ENCODE peak calls at places on chromosomes 12 and 14, in nine cellular contexts. N, C, A, Y, X, R, W, O and F are unnamed samples.

GRCh38 chr12:6376079-6376941 is 947 bp upstream of the SCNN1A start:
- DNase-seq in N (no peak), C (no peak), A (no peak), Y (no peak), X (no peak), R (peak; percentile 60), W (peak; percentile 53), O (peak; percentile 66), F (peak; percentile 93)

GRCh38 chr12:1882850-1883470 is 35.5 kb downstream of the CACNA2D4 start:
- DNase-seq in N (no peak), C (no peak), A (no peak), Y (no peak), X (no peak), R (no peak), W (no peak), O (no peak), F (no peak)

GRCh38 chr14:101719708-101720107 is 41.8 kb upstream of the PPP2R5C start:
- DNase-seq in N (no peak), C (no peak), A (no peak), Y (no peak), X (no peak), R (no peak), W (no peak), O (no peak), F (no peak)

GRCh38 chr12:30896461-30896860 is 30.1 kb upstream of the TSPAN11 start:
- DNase-seq in N (no peak), C (no peak), A (no peak), Y (no peak), X (no peak), R (no peak), W (no peak), O (no peak), F (no peak)

GRCh38 chr12:18861287-18861858 is 123.5 kb downstream of the CAPZA3 start:
- DNase-seq in N (no peak), C (no peak), A (no peak), Y (no peak), X (no peak), R (peak; percentile 61), W (no peak), O (no peak), F (no peak)

GRCh38 chr14:54344445-54344844 is 52.4 kb upstream of the CDKN3 start:
- DNase-seq in N (no peak), C (no peak), A (no peak), Y (no peak), X (no peak), R (no peak), W (no peak), O (no peak), F (no peak)

GRCh38 chr12:2682301-2683282 is 112.2 kb upstream of the FKBP4 start:
- DNase-seq in N (no peak), C (no peak), A (no peak), Y (no peak), X (no peak), R (peak; percentile 4), W (no peak), O (no peak), F (no peak)

GRCh38 chr12:49293056-49293956 is 1.6 kb upstream of the PRPH start:
- DNase-seq in N (no peak), C (no peak), A (no peak), Y (no peak), X (peak; percentile 53), R (no peak), W (no peak), O (no peak), F (peak; percentile 61)

GRCh38 chr12:76449572-76449971 is 101.4 kb upstream of the BBS10 start:
- DNase-seq in N (no peak), C (no peak), A (no peak), Y (no peak), X (no peak), R (peak; percentile 77), W (no peak), O (no peak), F (no peak)

GRCh38 chr14:29274890-29275651 is 508.5 kb downstream of the FOXG1 start:
- DNase-seq in N (no peak), C (no peak), A (no peak), Y (no peak), X (no peak), R (no peak), W (no peak), O (no peak), F (no peak)

GRCh38 chr12:67665679-67666078 is 17.1 kb downstream of the DYRK2 start:
- DNase-seq in N (no peak), C (no peak), A (no peak), Y (no peak), X (no peak), R (no peak), W (no peak), O (no peak), F (no peak)

GRCh38 chr14:96799489-96800056 is 2.4 kb downstream of the VRK1 start:
- DNase-seq in N (no peak), C (no peak), A (no peak), Y (no peak), X (no peak), R (no peak), W (no peak), O (no peak), F (no peak)
- H3K4me3 ChIP-seq in N (peak overlapping the region; percentile 43), C (no peak overlapping the region), A (no peak overlapping the region), Y (no peak overlapping the region), X (no peak overlapping the region), R (no peak overlapping the region), W (no peak overlapping the region), O (no peak overlapping the region), F (no peak overlapping the region)

DNA sequence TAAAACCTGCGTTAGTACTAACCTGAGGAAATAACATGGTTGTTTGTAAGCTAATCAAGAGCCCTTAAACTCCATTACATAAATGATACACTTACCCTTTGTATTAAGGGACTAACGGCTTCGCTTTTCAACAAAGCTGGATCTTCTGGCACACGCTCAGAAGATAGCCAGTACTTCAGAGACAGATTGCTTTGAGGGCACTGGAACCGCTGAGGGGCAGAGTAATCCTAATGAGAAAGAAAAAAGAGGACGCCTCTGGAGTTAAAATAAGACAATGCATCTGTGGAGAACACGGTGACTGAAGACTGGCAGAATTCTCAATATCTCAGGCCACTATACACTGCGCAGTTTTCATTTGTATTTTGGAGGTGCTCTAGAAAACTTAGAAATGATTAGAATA is 1.5 kb upstream of the KTN1 start:
- DNase-seq in N (no peak), C (no peak), A (no peak), Y (no peak), X (no peak), R (no peak), W (no peak), O (no peak), F (no peak)
- H3K4me3 ChIP-seq in N (peak overlapping the region; percentile 86), C (peak overlapping the region; percentile 97), A (peak overlapping the region; percentile 79), Y (no peak overlapping the region), X (peak overlapping the region; percentile 97), R (peak overlapping the region; percentile 77), W (no peak overlapping the region), O (peak overlapping the region; percentile 86), F (peak overlapping the region; percentile 67)

DNA sequence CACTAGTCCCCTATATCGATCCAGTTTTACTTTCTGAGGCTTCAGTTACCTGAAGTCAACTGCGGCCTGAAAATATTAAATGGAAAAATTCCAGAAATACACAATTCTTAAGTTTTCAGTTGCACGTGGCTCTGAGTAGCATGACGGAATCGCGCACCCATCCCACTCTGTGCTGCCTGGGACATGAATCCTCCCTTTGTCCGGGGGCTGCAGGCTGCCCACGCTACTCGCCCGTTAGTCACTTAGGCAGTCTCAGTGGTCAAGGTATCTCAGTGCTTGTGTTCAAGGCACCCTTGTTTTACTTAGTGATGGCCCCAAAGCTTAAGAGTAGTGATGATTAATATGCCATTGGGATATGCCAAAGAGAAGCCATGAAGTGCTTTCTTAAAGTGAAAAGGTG is 46.6 kb downstream of the LGMN start:
- DNase-seq in N (no peak), C (no peak), A (no peak), Y (no peak), X (no peak), R (no peak), W (no peak), O (no peak), F (peak; percentile 21)
- H3K4me3 ChIP-seq in N (no peak overlapping the region), C (no peak overlapping the region), A (no peak overlapping the region), Y (no peak overlapping the region), X (no peak overlapping the region), R (no peak overlapping the region), W (no peak overlapping the region), O (no peak overlapping the region), F (no peak overlapping the region)

DNA sequence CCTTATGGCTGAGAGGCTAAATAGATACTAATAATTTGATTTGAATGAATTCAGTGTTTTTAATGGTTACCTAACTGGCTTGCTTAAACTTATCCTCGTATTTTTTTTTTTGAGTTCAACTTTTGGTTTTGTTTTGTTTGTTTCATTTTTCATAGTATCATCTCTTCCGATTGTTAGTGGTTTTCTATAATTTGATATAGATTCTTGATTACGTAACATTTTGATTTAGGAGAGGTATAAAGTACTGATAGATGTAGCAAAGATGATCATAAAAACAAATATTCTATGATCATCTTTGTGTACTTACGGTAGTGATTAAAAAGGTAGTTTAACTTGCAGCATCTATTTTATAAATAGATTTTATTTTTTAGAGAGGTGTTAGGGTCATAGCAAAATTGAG is 93.0 kb downstream of the ALX1 start:
- DNase-seq in N (no peak), C (no peak), A (no peak), Y (no peak), X (no peak), R (no peak), W (no peak), O (no peak), F (no peak)
- H3K4me3 ChIP-seq in N (no peak overlapping the region), C (no peak overlapping the region), A (no peak overlapping the region), Y (no peak overlapping the region), X (no peak overlapping the region), R (no peak overlapping the region), W (no peak overlapping the region), O (no peak overlapping the region), F (no peak overlapping the region)

GRCh38 chr14:88597038-88597437 is 34.2 kb downstream of the ZC3H14 start:
- DNase-seq in N (no peak), C (no peak), A (no peak), Y (no peak), X (no peak), R (no peak), W (no peak), O (no peak), F (no peak)

GRCh38 chr14:88598097-88598675 is 35.3 kb downstream of the ZC3H14 start:
- DNase-seq in N (no peak), C (no peak), A (no peak), Y (no peak), X (no peak), R (no peak), W (no peak), O (no peak), F (no peak)

GRCh38 chr14:88599761-88600439 is 37.1 kb downstream of the ZC3H14 start:
- DNase-seq in N (peak; percentile 77), C (no peak), A (no peak), Y (no peak), X (no peak), R (no peak), W (no peak), O (no peak), F (no peak)

GRCh38 chr14:88597601-88598000 is 34.8 kb downstream of the ZC3H14 start:
- DNase-seq in N (no peak), C (no peak), A (no peak), Y (no peak), X (no peak), R (no peak), W (no peak), O (no peak), F (no peak)

GRCh38 chr14:88599321-88599720 is 36.5 kb downstream of the ZC3H14 start:
- DNase-seq in N (no peak), C (no peak), A (no peak), Y (no peak), X (no peak), R (no peak), W (no peak), O (no peak), F (no peak)
- H3K4me3 ChIP-seq in N (peak overlapping the region; percentile 63), C (no peak overlapping the region), A (no peak overlapping the region), Y (no peak overlapping the region), X (no peak overlapping the region), R (no peak overlapping the region), W (no peak overlapping the region), O (no peak overlapping the region), F (no peak overlapping the region)